ENCODE peak calls at places on chromosome 7, in six cellular contexts. One of them, this sample, is unnamed.

GRCh38 chr7:30791126-30791525 is 19.9 kb downstream of the MINDY4 start:
- DNase-seq in cardiac fibroblast: no peak
- DNase-seq in left cardiac atrium: no peak
- DNase-seq in AG09319: no peak
- DNase-seq in natural killer cell: no peak
- DNase-seq in HEK293T: no peak
- DNase-seq in this sample: no peak

GRCh38 chr7:151069841-151070572 is 10.6 kb downstream of the FASTK start:
- DNase-seq in left cardiac atrium: no peak
- DNase-seq in AG09319: no peak
- DNase-seq in natural killer cell: no peak
- DNase-seq in HEK293T: no peak
- DNase-seq in cardiac fibroblast: no peak
- DNase-seq in this sample: no peak

GRCh38 chr7:19442016-19442785 is 266.6 kb downstream of the POLR1F start:
- DNase-seq in cardiac fibroblast: peak; percentile 86
- DNase-seq in natural killer cell: no peak
- DNase-seq in HEK293T: peak; percentile 47
- DNase-seq in AG09319: peak; percentile 43
- DNase-seq in left cardiac atrium: no peak
- DNase-seq in this sample: peak; percentile 77

GRCh38 chr7:117458977-117459583 is 20.7 kb upstream of the CFTR start:
- DNase-seq in HEK293T: no peak
- DNase-seq in cardiac fibroblast: peak; percentile 56
- DNase-seq in left cardiac atrium: no peak
- DNase-seq in natural killer cell: no peak
- DNase-seq in AG09319: peak; percentile 10
- DNase-seq in this sample: peak; percentile 57

GRCh38 chr7:23334482-23335056 is 35.4 kb downstream of the MALSU1 start:
- DNase-seq in AG09319: peak; percentile 83
- DNase-seq in cardiac fibroblast: peak; percentile 94
- DNase-seq in left cardiac atrium: peak; percentile 35
- DNase-seq in natural killer cell: no peak
- DNase-seq in HEK293T: no peak
- DNase-seq in this sample: peak; percentile 93

GRCh38 chr7:107711301-107711700 is 32.6 kb upstream of the CBLL1 start:
- DNase-seq in left cardiac atrium: no peak
- DNase-seq in HEK293T: no peak
- DNase-seq in cardiac fibroblast: no peak
- DNase-seq in AG09319: no peak
- DNase-seq in natural killer cell: no peak
- DNase-seq in this sample: no peak

GRCh38 chr7:108253275-108254044 is 123.3 kb upstream of the LAMB4 start:
- DNase-seq in AG09319: no peak
- DNase-seq in left cardiac atrium: no peak
- DNase-seq in natural killer cell: no peak
- DNase-seq in cardiac fibroblast: peak; percentile 61
- DNase-seq in HEK293T: no peak
- DNase-seq in this sample: no peak

GRCh38 chr7:77799078-77799964 is 748 bp downstream of the PHTF2 start:
- DNase-seq in HEK293T: peak; percentile 40
- DNase-seq in cardiac fibroblast: peak; percentile 40
- DNase-seq in AG09319: no peak
- DNase-seq in left cardiac atrium: peak; percentile 48
- DNase-seq in natural killer cell: peak; percentile 25
- DNase-seq in this sample: peak; percentile 37

GRCh38 chr7:16978358-16979244 is 96.8 kb upstream of the AGR3 start:
- DNase-seq in cardiac fibroblast: peak; percentile 51
- DNase-seq in HEK293T: no peak
- DNase-seq in left cardiac atrium: no peak
- DNase-seq in AG09319: peak; percentile 61
- DNase-seq in natural killer cell: no peak
- DNase-seq in this sample: peak; percentile 72

GRCh38 chr7:157018328-157018996 is 8.0 kb upstream of the MNX1 start:
- DNase-seq in natural killer cell: no peak
- DNase-seq in AG09319: no peak
- DNase-seq in cardiac fibroblast: no peak
- DNase-seq in HEK293T: no peak
- DNase-seq in left cardiac atrium: no peak
- DNase-seq in this sample: no peak

GRCh38 chr7:67423058-67423457 is 426.4 kb downstream of the TYW1 start:
- DNase-seq in left cardiac atrium: no peak
- DNase-seq in AG09319: no peak
- DNase-seq in HEK293T: no peak
- DNase-seq in natural killer cell: no peak
- DNase-seq in cardiac fibroblast: no peak
- DNase-seq in this sample: no peak

GRCh38 chr7:30395676-30396075 is 82.9 kb downstream of the NOD1 start:
- DNase-seq in cardiac fibroblast: no peak
- DNase-seq in AG09319: no peak
- DNase-seq in left cardiac atrium: no peak
- DNase-seq in HEK293T: no peak
- DNase-seq in natural killer cell: no peak
- DNase-seq in this sample: no peak

GRCh38 chr7:4416436-4417092 is 265.5 kb upstream of the FOXK1 start:
- DNase-seq in HEK293T: peak; percentile 42
- DNase-seq in natural killer cell: no peak
- DNase-seq in left cardiac atrium: peak; percentile 24
- DNase-seq in AG09319: no peak
- DNase-seq in cardiac fibroblast: no peak
- DNase-seq in this sample: peak; percentile 1

GRCh38 chr7:55092186-55092976 is 73.6 kb downstream of the EGFR start:
- DNase-seq in left cardiac atrium: no peak
- DNase-seq in HEK293T: no peak
- DNase-seq in AG09319: no peak
- DNase-seq in cardiac fibroblast: no peak
- DNase-seq in natural killer cell: no peak
- DNase-seq in this sample: no peak

GRCh38 chr7:19488056-19488455 is 220.8 kb downstream of the POLR1F start:
- DNase-seq in AG09319: no peak
- DNase-seq in natural killer cell: no peak
- DNase-seq in HEK293T: no peak
- DNase-seq in left cardiac atrium: no peak
- DNase-seq in cardiac fibroblast: no peak
- DNase-seq in this sample: no peak

GRCh38 chr7:142811154-142811737 is 40.5 kb downstream of the PRSS2 start:
- DNase-seq in HEK293T: peak; percentile 55
- DNase-seq in natural killer cell: no peak
- DNase-seq in AG09319: peak; percentile 3
- DNase-seq in cardiac fibroblast: peak; percentile 66
- DNase-seq in left cardiac atrium: no peak
- DNase-seq in this sample: peak; percentile 65

GRCh38 chr7:46725136-46725535 is 804.1 kb upstream of the IGFBP3 start:
- DNase-seq in AG09319: no peak
- DNase-seq in cardiac fibroblast: no peak
- DNase-seq in natural killer cell: no peak
- DNase-seq in left cardiac atrium: no peak
- DNase-seq in HEK293T: no peak
- DNase-seq in this sample: no peak

GRCh38 chr7:90624128-90624980 is 28.2 kb downstream of the CDK14 start:
- DNase-seq in AG09319: no peak
- DNase-seq in cardiac fibroblast: peak; percentile 54
- DNase-seq in left cardiac atrium: no peak
- DNase-seq in natural killer cell: no peak
- DNase-seq in HEK293T: no peak
- DNase-seq in this sample: peak; percentile 86

This sample was measured in fibroblast of villous mesenchyme.